ENCODE peak calls at places on chromosomes 7 and 10, in four cellular contexts. X is NCI-H345, A is H54, L is GM04504. V is an unnamed sample.
A peak's percentile ranks its signal among the peaks of the same experiment; 100 is the strongest.

GRCh38 chr7:155803418-155804376 is 8.6 kb downstream of the SHH start:
- DNase-seq in X (peak; percentile 48), A (no peak), L (no peak), V (no peak)

GRCh38 chr7:50364645-50365044 is 60.1 kb downstream of the IKZF1 start:
- DNase-seq in X (no peak), A (no peak), L (no peak), V (no peak)

GRCh38 chr10:25026463-25026862 is 10.1 kb downstream of the THNSL1 start:
- DNase-seq in X (no peak), A (no peak), L (no peak), V (peak; percentile 31)

GRCh38 chr10:75111906-75112703 is 649 bp downstream of the SAMD8 start:
- DNase-seq in X (peak; percentile 30), A (peak; percentile 84), L (peak; percentile 18), V (peak; percentile 51)

GRCh38 chr7:70776627-70777101 is 355.3 kb upstream of the GALNT17 start:
- DNase-seq in X (no peak), A (no peak), L (no peak), V (peak; percentile 68)

GRCh38 chr7:128713794-128714193 is 25.4 kb upstream of the CALU start:
- DNase-seq in X (no peak), A (no peak), L (no peak), V (no peak)

GRCh38 chr7:121961491-121961890 is 88.5 kb downstream of the PTPRZ1 start:
- DNase-seq in X (no peak), A (no peak), L (peak; percentile 21), V (peak; percentile 53)

GRCh38 chr7:88344956-88345832 is 38.5 kb upstream of the STEAP4 start:
- DNase-seq in X (no peak), A (no peak), L (no peak), V (peak; percentile 42)

GRCh38 chr7:29091722-29092121 is 54.6 kb downstream of the CPVL start:
- DNase-seq in X (no peak), A (no peak), L (no peak), V (peak; percentile 10)

V was measured in fibroblast of mammary gland.